ENCODE peak calls at places on chromosome 12, in nine cellular contexts. O is MM.1S, Q is endothelial cell of umbilical vein, A is neural progenitor cell, R is SK-N-MC, E is keratinocyte, P is PC-9, X is fibroblast of lung, V is GM12878. B is an unnamed sample.
A peak's percentile ranks its signal among the peaks of the same experiment; 100 is the strongest.

GRCh38 chr12:6821271-6821673 is 349 bp upstream of the GPR162 start:
- DNase-seq in O (no peak), Q (peak; percentile 83), A (peak; percentile 82), R (no peak), E (no peak), P (no peak), X (peak; percentile 81), V (no peak), B (peak; percentile 73)

GRCh38 chr12:32344047-32344446 is 55.3 kb upstream of the FGD4 start:
- DNase-seq in O (no peak), Q (no peak), A (no peak), R (no peak), E (no peak), P (no peak), X (no peak), V (no peak), B (no peak)

GRCh38 chr12:6915023-6915788 is 826 bp downstream of the ENO2 start:
- DNase-seq in O (no peak), Q (no peak), A (peak; percentile 81), R (no peak), E (no peak), P (no peak), X (no peak), V (no peak), B (no peak)

GRCh38 chr12:68001486-68002466 is 12.5 kb downstream of the IFNG-AS1 start:
- DNase-seq in O (no peak), Q (peak; percentile 3), A (peak; percentile 41), R (no peak), E (no peak), P (no peak), X (peak; percentile 25), V (no peak), B (peak; percentile 23)

GRCh38 chr12:76029982-76030377 is 1.6 kb downstream of the PHLDA1 start:
- DNase-seq in O (peak; percentile 19), Q (peak; percentile 59), A (peak; percentile 47), R (no peak), E (no peak), P (no peak), X (peak; percentile 68), V (no peak), B (peak; percentile 35)

GRCh38 chr12:69949324-69949723 is 124.3 kb downstream of the MYRFL start:
- DNase-seq in O (no peak), Q (no peak), A (no peak), R (no peak), E (no peak), P (no peak), X (no peak), V (no peak), B (no peak)

GRCh38 chr12:98763656-98764055 is 118.6 kb downstream of the APAF1 start:
- DNase-seq in O (no peak), Q (no peak), A (no peak), R (no peak), E (peak; percentile 1), P (no peak), X (no peak), V (no peak), B (no peak)

GRCh38 chr12:27919671-27920235 is 52.8 kb downstream of the PTHLH start:
- DNase-seq in O (no peak), Q (no peak), A (no peak), R (no peak), E (no peak), P (no peak), X (no peak), V (no peak), B (no peak)

GRCh38 chr12:105018761-105019160 is 32.6 kb downstream of the NOPCHAP1 start:
- DNase-seq in O (no peak), Q (no peak), A (peak; percentile 48), R (no peak), E (no peak), P (no peak), X (no peak), V (no peak), B (no peak)

GRCh38 chr12:105020241-105020962 is 34.3 kb downstream of the NOPCHAP1 start:
- DNase-seq in O (no peak), Q (no peak), A (no peak), R (no peak), E (no peak), P (peak; percentile 62), X (no peak), V (no peak), B (no peak)

GRCh38 chr12:105014603-105015002 is 28.5 kb downstream of the NOPCHAP1 start:
- DNase-seq in O (no peak), Q (no peak), A (no peak), R (no peak), E (no peak), P (no peak), X (no peak), V (no peak), B (no peak)

GRCh38 chr12:105013892-105014291 is 27.8 kb downstream of the NOPCHAP1 start:
- DNase-seq in O (no peak), Q (no peak), A (no peak), R (peak; percentile 66), E (no peak), P (no peak), X (peak; percentile 28), V (no peak), B (no peak)

DNA sequence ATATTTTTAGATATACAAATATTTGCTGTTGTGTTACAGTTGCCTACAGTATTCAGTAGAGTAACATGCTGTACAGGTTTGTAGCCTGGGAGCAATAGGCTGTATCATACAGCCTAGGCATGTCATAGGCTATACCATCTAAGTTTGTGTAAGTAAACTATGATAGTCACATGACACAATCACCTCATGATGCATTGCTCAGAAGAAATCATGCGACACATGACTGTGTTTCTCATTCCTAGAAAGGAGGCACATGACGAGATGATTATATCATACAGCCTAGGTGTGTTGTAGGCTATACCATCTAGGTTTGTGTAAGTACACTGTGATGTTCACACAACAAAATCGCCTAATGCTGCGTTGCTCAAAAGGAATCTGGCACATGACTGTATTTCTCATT is 31.9 kb downstream of the NOPCHAP1 start:
- DNase-seq in O (no peak), Q (no peak), A (no peak), R (no peak), E (no peak), P (no peak), X (no peak), V (no peak), B (no peak)
- TF ChIP-seq EZH2 in O (no peak), Q (no peak), A (no peak), R (no peak), E (no peak), P (no peak), X (no peak), V (no peak), B (no peak)

GRCh38 chr12:46521145-46521544 is 148.6 kb upstream of the SLC38A2 start:
- DNase-seq in O (no peak), Q (no peak), A (no peak), R (no peak), E (no peak), P (no peak), X (peak; percentile 11), V (no peak), B (no peak)

GRCh38 chr12:46518184-46518583 is 145.6 kb upstream of the SLC38A2 start:
- DNase-seq in O (peak; percentile 24), Q (no peak), A (no peak), R (no peak), E (no peak), P (no peak), X (peak; percentile 45), V (no peak), B (no peak)

GRCh38 chr12:46518729-46519128 is 146.2 kb upstream of the SLC38A2 start:
- DNase-seq in O (no peak), Q (no peak), A (no peak), R (no peak), E (no peak), P (no peak), X (peak; percentile 37), V (no peak), B (no peak)

GRCh38 chr12:46517579-46517962 is 145.0 kb upstream of the SLC38A2 start:
- DNase-seq in O (peak; percentile 59), Q (no peak), A (no peak), R (no peak), E (no peak), P (no peak), X (no peak), V (no peak), B (no peak)

GRCh38 chr12:46519407-46519806 is 146.8 kb upstream of the SLC38A2 start:
- DNase-seq in O (no peak), Q (no peak), A (peak; percentile 35), R (no peak), E (no peak), P (no peak), X (no peak), V (no peak), B (no peak)
- TF ChIP-seq EZH2 in O (no peak), Q (no peak), A (no peak), R (no peak), E (no peak), P (no peak), X (no peak), V (no peak), B (no peak)

GRCh38 chr12:53219116-53219955 is 12.3 kb upstream of the ITGB7 start:
- DNase-seq in O (peak; percentile 7), Q (peak; percentile 58), A (no peak), R (no peak), E (no peak), P (no peak), X (peak; percentile 52), V (no peak), B (peak; percentile 54)

GRCh38 chr12:53218551-53219114 is 11.6 kb upstream of the ITGB7 start:
- DNase-seq in O (no peak), Q (no peak), A (no peak), R (no peak), E (no peak), P (no peak), X (peak; percentile 25), V (no peak), B (no peak)

GRCh38 chr12:53215497-53215896 is 8.4 kb upstream of the ITGB7 start:
- DNase-seq in O (no peak), Q (no peak), A (no peak), R (no peak), E (no peak), P (no peak), X (no peak), V (no peak), B (no peak)

GRCh38 chr12:53217930-53218307 is 10.9 kb upstream of the ITGB7 start:
- DNase-seq in O (no peak), Q (no peak), A (no peak), R (no peak), E (no peak), P (no peak), X (no peak), V (no peak), B (no peak)

GRCh38 chr12:53217049-53217929 is 10.2 kb upstream of the ITGB7 start:
- DNase-seq in O (no peak), Q (no peak), A (peak; percentile 79), R (no peak), E (no peak), P (peak; percentile 49), X (peak; percentile 21), V (no peak), B (no peak)
- TF ChIP-seq EZH2 in O (no peak), Q (no peak), A (no peak), R (no peak), E (no peak), P (no peak), X (no peak), V (no peak), B (no peak)

GRCh38 chr12:53735556-53735955 is 8.3 kb upstream of the CALCOCO1 start:
- DNase-seq in O (no peak), Q (no peak), A (no peak), R (no peak), E (no peak), P (no peak), X (no peak), V (no peak), B (no peak)

GRCh38 chr12:53737951-53738833 is 10.9 kb upstream of the CALCOCO1 start:
- DNase-seq in O (no peak), Q (no peak), A (peak; percentile 62), R (no peak), E (no peak), P (no peak), X (no peak), V (no peak), B (peak; percentile 60)

GRCh38 chr12:53737494-53737808 is 10.2 kb upstream of the CALCOCO1 start:
- DNase-seq in O (no peak), Q (no peak), A (no peak), R (no peak), E (no peak), P (no peak), X (no peak), V (no peak), B (no peak)

GRCh38 chr12:53738834-53739284 is 11.6 kb upstream of the CALCOCO1 start:
- DNase-seq in O (no peak), Q (no peak), A (no peak), R (no peak), E (no peak), P (no peak), X (no peak), V (no peak), B (no peak)

DNA sequence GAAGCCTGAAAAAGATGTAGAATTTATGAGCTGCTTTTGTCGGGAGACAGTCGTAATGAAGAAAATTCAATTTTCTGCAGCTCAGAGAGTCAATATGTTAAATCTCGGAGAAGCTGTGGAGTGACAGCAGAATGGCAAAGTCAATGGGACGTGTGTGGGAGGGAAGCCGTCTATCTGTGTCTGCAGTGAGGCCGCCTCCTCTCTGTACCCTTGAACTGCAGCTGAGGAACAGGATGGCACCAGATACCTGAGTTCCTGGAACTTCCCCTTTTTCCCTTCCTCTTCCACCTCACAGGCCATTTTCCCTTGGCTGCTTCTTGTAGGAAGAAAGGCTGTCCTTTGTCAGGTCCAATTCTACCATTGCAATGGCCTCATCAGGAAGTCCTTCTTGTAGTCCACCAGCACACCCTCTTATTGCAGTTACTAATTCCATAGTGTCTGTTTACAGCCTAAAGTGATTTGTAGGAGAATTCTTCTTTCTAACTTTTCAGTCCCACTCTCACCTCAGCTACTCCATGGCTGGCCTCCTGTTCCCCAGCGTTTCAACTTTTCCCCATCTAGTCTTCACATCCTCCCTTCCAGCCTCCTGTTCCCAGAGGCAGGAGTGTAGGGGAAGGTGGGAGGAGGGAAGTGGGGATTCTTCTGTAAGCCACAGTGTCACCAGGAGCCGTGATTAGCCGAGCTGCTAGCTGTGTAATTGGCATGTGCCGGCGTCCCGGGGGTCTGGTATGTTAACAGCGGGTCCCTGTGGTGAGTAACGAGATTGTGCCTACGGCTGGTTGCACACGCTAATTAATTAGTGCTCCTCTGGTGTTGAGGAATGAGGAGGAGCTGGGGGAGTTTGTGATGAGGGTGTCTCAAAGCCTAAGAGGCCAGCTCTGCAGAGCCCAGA is 9.6 kb upstream of the CALCOCO1 start:
- DNase-seq in O (no peak), Q (no peak), A (peak; percentile 81), R (no peak), E (no peak), P (no peak), X (no peak), V (no peak), B (no peak)
- TF ChIP-seq EZH2 in O (no peak), Q (no peak), A (no peak), R (no peak), E (no peak), P (no peak), X (no peak), V (no peak), B (no peak)